ENCODE peak calls at places on chromosome 9, in nine cellular contexts. N is kidney, T is mammary epithelial cell, B is heart right ventricle, S is PC-3, M is right atrium auricular region, C is right lobe of liver, L is pancreas, W is H9. G is an unnamed sample.

GRCh38 chr9:88697764-88698436 is 162.9 kb downstream of the NXNL2 start:
- DNase-seq in T (no peak), B (no peak), N (no peak), C (no peak), S (no peak), L (no peak), M (no peak), W (no peak), G (no peak)

GRCh38 chr9:126989847-126990821 is 75.6 kb downstream of the RALGPS1 start:
- DNase-seq in T (no peak), N (peak; percentile 82), C (no peak), W (peak; percentile 46), L (peak; percentile 18), B (peak; percentile 60), S (no peak), M (peak; percentile 87), G (peak; percentile 88)

GRCh38 chr9:93908591-93909241 is 46.4 kb downstream of the BARX1 start:
- DNase-seq in B (no peak), L (no peak), N (no peak), C (no peak), W (no peak), T (no peak), M (no peak), S (no peak), G (no peak)

GRCh38 chr9:89536145-89536574 is 38.2 kb upstream of the SEMA4D start:
- DNase-seq in N (no peak), W (no peak), C (no peak), S (no peak), L (no peak), B (no peak), T (no peak), M (no peak), G (no peak)

GRCh38 chr9:122095010-122095767 is 2.1 kb upstream of the TTLL11 start:
- DNase-seq in S (peak; percentile 65), B (no peak), T (peak; percentile 48), M (peak; percentile 75), N (no peak), W (peak; percentile 65), C (no peak), L (no peak), G (peak; percentile 46)

GRCh38 chr9:104238668-104239067 is 144.6 kb downstream of the SMC2 start:
- DNase-seq in T (no peak), L (no peak), W (no peak), B (no peak), N (no peak), S (no peak), C (no peak), M (no peak), G (no peak)

GRCh38 chr9:8845808-8846207 is 1046.2 kb upstream of the DMAC1 start:
- DNase-seq in N (no peak), M (no peak), T (no peak), L (no peak), W (no peak), B (no peak), S (no peak), C (no peak), G (no peak)

GRCh38 chr9:77744877-77745435 is 96.8 kb upstream of the GNA14 start:
- DNase-seq in N (no peak), T (no peak), M (no peak), C (no peak), S (no peak), W (no peak), L (no peak), B (no peak), G (no peak)

GRCh38 chr9:110187126-110187525 is 20.8 kb downstream of the C9orf152 start:
- DNase-seq in T (no peak), N (no peak), W (no peak), S (no peak), B (no peak), M (no peak), L (no peak), C (no peak), G (no peak)

GRCh38 chr9:36486933-36487481 is 85.7 kb upstream of the MELK start:
- DNase-seq in N (peak; percentile 90), C (peak; percentile 68), S (no peak), T (peak; percentile 24), M (peak; percentile 61), W (peak; percentile 39), L (peak; percentile 49), B (peak; percentile 58), G (peak; percentile 59)

DNA sequence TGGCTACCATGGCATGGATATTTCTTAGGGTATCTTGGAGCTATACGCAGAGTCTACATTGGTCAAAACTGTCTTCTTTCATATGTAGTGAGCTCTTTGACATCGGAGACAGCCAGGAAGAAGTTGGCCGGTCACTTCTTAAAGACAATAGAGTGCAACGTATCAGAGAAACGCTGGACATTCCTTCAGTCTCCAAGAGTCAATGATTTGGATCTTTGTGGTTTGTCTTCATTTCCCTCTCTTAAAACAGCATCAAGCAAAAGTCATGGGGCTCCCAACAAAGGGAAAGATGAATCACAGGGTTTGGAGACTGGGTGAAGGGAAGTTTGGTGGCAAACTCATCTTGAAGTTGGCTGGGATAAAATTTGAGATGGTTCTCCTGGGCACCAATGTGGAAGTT is 320.1 kb downstream of the AGTPBP1 start:
- DNase-seq in W (no peak), S (no peak), M (no peak), C (no peak), B (no peak), L (no peak), N (no peak), T (no peak), G (no peak)
- H3K9me3 ChIP-seq in W (no peaks in the 10 kb centered on the region), S (no peaks in the 10 kb centered on the region), M (no peaks in the 10 kb centered on the region), C (no peaks in the 10 kb centered on the region), B (no peaks in the 10 kb centered on the region), L (no peaks in the 10 kb centered on the region), N (no peaks in the 10 kb centered on the region), T (no peaks in the 10 kb centered on the region), G (no peaks in the 10 kb centered on the region)

GRCh38 chr9:112887377-112887776 is 3.3 kb downstream of the SLC46A2 start:
- DNase-seq in L (no peak), S (no peak), W (peak; percentile 77), M (no peak), T (no peak), N (no peak), B (peak; percentile 22), C (no peak), G (no peak)
- TF ChIP-seq CTCF in L (no peak), S (peak; percentile 47), W (peak; percentile 78), M (no peak), T (no peak), N (no peak), B (no peak), C (no peak), G (no peak)

GRCh38 chr9:101408374-101409078 is 9.9 kb downstream of the ZNF189 start:
- DNase-seq in L (no peak), S (no peak), C (no peak), T (no peak), W (no peak), M (no peak), B (no peak), N (no peak), G (no peak)
- H3K9me3 ChIP-seq in L (no peaks in the 10 kb centered on the region), S (peaks cover 25% of the 10 kb centered on the region), C (peaks cover 4% of the 10 kb centered on the region), T (peaks cover 56% of the 10 kb centered on the region), W (peaks cover 44% of the 10 kb centered on the region), M (peaks cover 100% of the 10 kb centered on the region), B (peaks cover 100% of the 10 kb centered on the region), N (peaks cover 70% of the 10 kb centered on the region), G (peaks cover 95% of the 10 kb centered on the region)

GRCh38 chr9:2158111-2158610 is 143.0 kb downstream of the SMARCA2 start:
- DNase-seq in N (peak; percentile 79), M (no peak), B (peak; percentile 32), T (peak; percentile 76), W (peak; percentile 47), S (peak; percentile 56), C (peak; percentile 55), L (peak; percentile 28), G (peak; percentile 67)
- TF ChIP-seq CTCF in N (no peak), M (no peak), B (no peak), T (peak; percentile 7), W (peak; percentile 27), S (no peak), C (no peak), L (no peak), G (no peak)

DNA sequence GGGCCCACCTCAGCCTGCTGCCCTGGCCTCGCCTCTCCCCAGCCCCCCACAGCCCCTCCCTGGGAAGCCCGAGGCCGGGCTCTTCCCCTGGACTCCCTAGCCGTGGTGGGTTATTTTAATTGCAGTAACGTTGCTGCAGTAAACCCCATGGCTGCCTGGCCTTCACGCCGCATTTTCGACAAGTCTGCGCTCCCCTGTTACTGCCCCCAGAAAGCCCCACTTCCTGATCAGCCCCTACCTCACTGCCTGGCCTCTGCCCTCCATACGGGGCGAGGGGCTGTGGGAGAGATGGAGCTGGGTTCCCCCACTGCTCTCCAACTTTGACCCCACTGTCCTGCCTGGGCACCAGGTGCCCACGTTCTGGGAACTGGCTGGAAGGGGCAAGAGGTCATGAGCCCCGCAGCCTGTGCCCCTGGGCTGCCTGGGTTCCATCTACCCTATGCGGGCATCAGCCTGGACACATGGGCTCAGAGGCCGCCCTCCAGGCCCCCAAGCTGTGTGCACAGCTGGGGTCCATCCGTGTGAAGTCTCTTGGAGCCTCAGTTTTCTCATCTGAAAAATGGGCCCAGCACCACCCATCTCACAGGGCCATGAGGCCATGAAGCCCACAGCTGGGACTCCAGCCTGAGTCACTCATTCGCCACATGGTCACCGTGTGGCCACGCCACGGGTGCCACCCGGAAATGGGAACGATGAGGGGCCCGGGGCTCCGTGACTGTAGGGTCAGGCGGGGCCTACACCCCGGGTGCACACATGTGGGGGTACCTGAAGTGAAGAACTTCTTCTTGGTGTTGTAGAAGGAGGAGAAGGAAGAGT is 11.5 kb downstream of the EGFL7 start:
- DNase-seq in C (no peak), B (no peak), M (no peak), W (no peak), S (no peak), L (no peak), T (no peak), N (no peak), G (no peak)
- H3K9me3 ChIP-seq in C (no peaks in the 10 kb centered on the region), B (no peaks in the 10 kb centered on the region), M (no peaks in the 10 kb centered on the region), W (no peaks in the 10 kb centered on the region), S (no peaks in the 10 kb centered on the region), L (no peaks in the 10 kb centered on the region), T (no peaks in the 10 kb centered on the region), N (no peaks in the 10 kb centered on the region), G (no peaks in the 10 kb centered on the region)

DNA sequence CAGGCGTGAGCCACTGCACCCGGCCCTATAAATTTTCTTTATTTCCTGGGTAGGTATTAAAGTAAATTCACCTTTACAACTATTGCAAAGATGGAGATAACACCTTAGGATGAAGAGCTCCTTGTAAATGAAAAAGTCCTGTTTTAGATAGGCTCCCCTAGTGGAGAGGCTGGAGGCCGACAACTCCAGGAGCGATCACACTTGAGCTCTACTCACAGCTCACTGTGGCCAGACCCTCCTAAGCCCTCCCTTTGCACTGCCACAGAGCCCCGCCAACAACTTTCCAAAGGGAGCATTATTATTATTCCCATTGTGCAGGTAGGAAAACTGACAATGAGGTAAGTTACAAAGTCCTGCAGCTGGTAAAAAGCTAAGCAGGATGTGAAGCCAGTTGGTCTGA is 139.1 kb upstream of the ERCC6L2 start:
- DNase-seq in W (peak; percentile 62), T (no peak), L (no peak), S (peak; percentile 26), M (no peak), B (no peak), C (no peak), N (no peak), G (no peak)
- TF ChIP-seq CTCF in W (peak; percentile 74), T (peak; percentile 37), L (peak; percentile 25), S (peak; percentile 46), M (no peak), B (peak; percentile 8), C (peak; percentile 24), N (no peak), G (no peak)

G was measured in uterus.